ENCODE peak calls at places on chromosomes 6 and 20, in seven cellular contexts. Q, X, Y, O, R, V and D are unnamed samples.
A peak's percentile ranks its signal among the peaks of the same experiment; 100 is the strongest.

GRCh38 chr6:15969236-15969778 is 159.6 kb upstream of the MYLIP start:
- DNase-seq in O (peak; percentile 42), Q (no peak), X (no peak), R (peak; percentile 50), V (peak; percentile 69), Y (no peak), D (no peak)

GRCh38 chr6:28940294-28940858 is 16.6 kb upstream of the TRIM27 start:
- DNase-seq in X (no peak), V (peak; percentile 73), Q (no peak), R (no peak), O (no peak), Y (no peak), D (no peak)

GRCh38 chr20:50395258-50395729 is 114.9 kb upstream of the PTPN1 start:
- DNase-seq in X (no peak), O (peak; percentile 28), V (peak; percentile 43), Y (no peak), Q (peak; percentile 99), R (no peak), D (no peak)

GRCh38 chr6:147567141-147567805 is 58.8 kb downstream of the SAMD5 start:
- DNase-seq in V (no peak), R (no peak), Q (no peak), Y (no peak), X (no peak), O (no peak), D (no peak)

GRCh38 chr20:60851826-60852704 is 400.0 kb upstream of the CDH4 start:
- DNase-seq in X (no peak), O (no peak), V (no peak), Q (no peak), R (no peak), Y (no peak), D (no peak)

GRCh38 chr6:29653452-29654038 is 3.3 kb upstream of the MOG start:
- DNase-seq in Y (no peak), V (no peak), Q (no peak), O (peak; percentile 68), R (no peak), X (no peak), D (peak; percentile 57)

GRCh38 chr20:14986656-14987055 is 649.2 kb upstream of the FLRT3 start:
- DNase-seq in Q (no peak), X (no peak), Y (no peak), R (no peak), V (no peak), O (no peak), D (no peak)

GRCh38 chr6:39818695-39819094 is 26.5 kb downstream of the DAAM2 start:
- DNase-seq in V (no peak), Q (no peak), R (no peak), O (peak; percentile 32), X (no peak), Y (no peak), D (no peak)

GRCh38 chr20:47220161-47220582 is 136.3 kb downstream of the ZMYND8 start:
- DNase-seq in Y (no peak), O (no peak), R (no peak), X (no peak), V (no peak), Q (no peak), D (no peak)

GRCh38 chr6:158769696-158770446 is 49.3 kb downstream of the EZR start:
- DNase-seq in R (no peak), Y (no peak), V (no peak), Q (peak; percentile 52), X (no peak), O (peak; percentile 64), D (no peak)

DNA sequence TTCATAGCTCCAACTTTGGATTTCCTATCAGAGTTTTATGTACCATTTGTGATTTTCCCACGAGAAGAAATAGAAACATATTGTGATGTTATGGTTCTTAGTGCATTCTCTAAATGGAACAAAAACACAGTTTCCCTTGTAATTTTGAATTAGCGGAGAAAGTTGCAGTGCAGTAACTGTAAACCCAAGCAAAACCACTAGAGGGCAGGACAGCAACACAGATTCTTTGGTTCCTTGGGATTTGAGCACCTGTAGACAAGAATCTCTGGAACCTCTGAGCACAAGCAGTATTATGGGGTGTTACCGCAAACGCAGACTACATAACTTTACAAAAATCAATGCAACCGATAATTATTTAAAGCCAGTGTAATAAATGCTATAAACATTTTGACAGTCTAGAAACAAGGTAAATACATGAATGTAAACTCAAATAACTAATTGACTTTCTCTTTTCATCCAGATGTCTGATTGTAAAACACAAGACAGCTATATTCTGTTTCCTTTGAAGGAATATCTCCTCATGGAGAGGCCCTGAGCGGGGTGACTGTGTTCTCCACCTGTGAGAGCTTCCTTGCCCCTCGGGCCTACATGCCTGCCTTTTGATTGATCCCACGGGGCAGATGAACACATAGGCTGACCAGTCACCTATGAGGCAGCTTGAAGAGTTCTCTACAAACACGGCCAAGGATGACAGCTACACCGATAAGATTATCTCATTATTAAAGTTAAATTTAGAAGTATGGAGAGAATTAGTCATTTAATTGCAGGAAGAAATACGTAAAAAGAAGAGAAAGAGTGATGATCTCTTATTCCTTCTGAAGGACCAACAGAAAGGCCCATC is 67.5 kb upstream of the COL21A1 start:
- DNase-seq in X (no peak), Y (no peak), V (no peak), R (no peak), O (peak; percentile 38), Q (no peak), D (no peak)
- TF ChIP-seq CTCF in X (peak; percentile 60), Y (peak; percentile 27), V (peak; percentile 26), R (peak; percentile 85), O (peak; percentile 92), Q (peak; percentile 54), D (peak; percentile 86)

DNA sequence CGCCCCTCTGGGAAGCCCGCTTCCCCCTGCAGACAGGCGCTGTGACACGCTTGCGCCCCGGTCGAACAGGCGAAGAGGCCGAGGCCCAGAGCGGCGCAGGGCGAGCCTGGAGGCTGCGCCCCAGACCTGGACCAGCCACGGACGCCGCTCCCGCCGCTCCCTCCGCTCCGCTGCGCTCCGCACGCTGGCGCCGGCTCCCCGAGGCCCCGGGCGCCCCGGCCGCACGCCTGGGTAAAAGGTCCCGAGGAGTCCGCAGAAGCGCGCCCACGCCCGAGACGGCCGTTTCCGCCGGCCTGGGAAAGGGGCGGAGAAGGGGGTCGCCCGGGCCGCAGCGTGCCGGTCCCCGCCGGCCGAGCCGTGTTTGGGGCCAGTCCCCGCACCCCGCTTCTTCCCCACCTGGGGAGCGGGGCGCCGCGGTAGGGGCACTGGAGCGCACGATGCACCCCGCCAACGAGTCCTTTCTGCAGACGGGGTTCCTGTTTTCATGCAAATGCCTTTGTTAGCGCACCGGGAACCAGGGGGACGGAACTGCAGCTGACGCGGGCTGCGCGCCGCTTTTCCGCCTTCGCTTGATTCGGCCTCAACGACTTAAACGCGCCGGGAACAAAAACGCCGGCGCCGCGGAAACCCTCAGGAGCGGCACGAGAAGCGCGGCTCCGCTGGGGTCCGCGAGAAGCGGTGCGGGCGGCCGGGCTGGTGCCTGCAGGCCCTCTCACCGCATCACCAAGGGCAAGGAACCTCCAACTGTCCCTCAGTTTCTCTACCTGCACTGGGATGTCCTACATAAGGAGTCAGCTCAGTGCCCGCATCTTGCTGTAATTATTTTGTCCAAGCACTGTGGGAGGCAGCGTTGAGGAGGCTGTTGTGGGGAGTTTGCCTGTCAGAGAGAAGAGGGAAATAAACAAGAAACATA is 91.7 kb upstream of the SIRPA start:
- DNase-seq in Q (peak; percentile 82), X (peak; percentile 72), O (peak; percentile 77), R (no peak), Y (peak; percentile 86), V (no peak), D (no peak)
- H3K4me3 ChIP-seq in Q (peak overlapping the region; percentile 61), X (peak overlapping the region; percentile 42), O (peak overlapping the region; percentile 60), R (peak overlapping the region; percentile 45), Y (peak overlapping the region; percentile 17), V (peak overlapping the region; percentile 63), D (peak overlapping the region; percentile 58)

GRCh38 chr6:56766139-56766805 is 123.6 kb upstream of the DST start:
- DNase-seq in Q (no peak), Y (no peak), X (no peak), O (no peak), V (no peak), R (no peak), D (no peak)

GRCh38 chr6:56765494-56765893 is 122.8 kb upstream of the DST start:
- DNase-seq in O (no peak), Q (no peak), Y (no peak), R (no peak), V (no peak), X (no peak), D (no peak)

GRCh38 chr6:56766806-56767178 is 124.1 kb upstream of the DST start:
- DNase-seq in R (peak; percentile 62), Q (no peak), Y (no peak), O (peak; percentile 91), X (no peak), V (no peak), D (peak; percentile 68)

GRCh38 chr6:56760842-56761241 is 118.2 kb upstream of the DST start:
- DNase-seq in V (no peak), R (no peak), Y (no peak), Q (no peak), O (no peak), X (no peak), D (no peak)

GRCh38 chr6:56764081-56764566 is 121.4 kb upstream of the DST start:
- DNase-seq in V (no peak), Y (no peak), R (no peak), X (no peak), O (peak; percentile 65), Q (no peak), D (no peak)
- TF ChIP-seq CTCF in V (peak; percentile 28), Y (no peak), R (peak; percentile 41), X (no peak), O (peak; percentile 51), Q (peak; percentile 30), D (peak; percentile 48)

GRCh38 chr6:131948221-131948661 is 2.9 kb downstream of the CCN2 start:
- DNase-seq in X (no peak), R (peak; percentile 54), V (no peak), O (peak; percentile 51), Y (no peak), Q (no peak), D (peak; percentile 43)

GRCh38 chr6:131949615-131949908 is 1.6 kb downstream of the CCN2 start:
- DNase-seq in X (no peak), O (peak; percentile 92), Y (no peak), V (no peak), R (peak; percentile 44), Q (no peak), D (peak; percentile 78)

GRCh38 chr6:131946992-131947955 is 3.9 kb downstream of the CCN2 start:
- DNase-seq in O (peak; percentile 75), V (no peak), X (no peak), Y (no peak), Q (no peak), R (peak; percentile 86), D (peak; percentile 70)

GRCh38 chr6:131949909-131950766 is 1.0 kb downstream of the CCN2 start:
- DNase-seq in X (no peak), Y (peak; percentile 80), V (peak; percentile 81), R (peak; percentile 42), O (peak; percentile 91), Q (peak; percentile 89), D (peak; percentile 87)

DNA sequence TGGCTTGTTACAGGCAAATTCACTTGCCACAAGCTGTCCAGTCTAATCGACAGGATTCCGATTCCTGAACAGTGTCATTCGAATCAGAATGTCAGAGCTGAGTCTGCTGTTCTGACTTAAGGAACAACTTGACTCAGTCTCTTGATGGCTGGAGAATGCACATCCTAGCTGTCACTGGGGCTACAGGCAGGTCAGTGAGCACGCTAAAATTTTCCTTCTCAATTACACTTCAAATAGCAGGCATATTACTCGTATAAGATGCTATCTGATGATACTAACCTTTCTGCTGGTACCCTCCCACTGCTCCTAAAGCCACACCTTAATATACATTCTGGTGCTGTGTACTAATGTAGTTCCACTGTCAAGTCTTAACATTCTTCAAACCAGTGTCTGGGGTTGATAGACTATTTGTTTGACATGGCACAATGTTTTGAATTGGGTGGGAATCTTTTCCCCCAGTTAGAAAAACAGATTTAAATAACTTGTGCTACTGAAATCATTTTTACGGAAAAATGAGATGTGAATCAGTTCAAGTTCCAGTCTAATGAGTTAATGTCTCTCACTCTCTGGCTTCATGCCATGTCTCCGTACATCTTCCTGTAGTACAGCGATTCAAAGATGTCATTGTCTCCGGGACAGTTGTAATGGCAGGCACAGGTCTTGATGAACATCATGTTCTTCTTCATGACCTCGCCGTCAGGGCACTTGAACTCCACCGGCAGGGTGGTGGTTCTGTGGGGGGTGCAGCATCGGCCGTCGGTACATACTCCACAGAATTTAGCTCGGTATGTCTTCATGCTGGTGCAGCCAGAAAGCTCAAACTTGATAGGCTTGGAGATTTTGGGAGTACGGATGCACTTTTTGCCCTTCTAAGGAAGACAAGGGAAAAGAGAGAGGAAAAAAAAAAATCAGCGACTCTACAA is 2.2 kb downstream of the CCN2 start:
- DNase-seq in R (peak; percentile 65), V (no peak), O (peak; percentile 84), X (no peak), Q (peak; percentile 70), Y (no peak), D (peak; percentile 74)
- H3K4me3 ChIP-seq in R (peak overlapping the region; percentile 60), V (peak overlapping the region; percentile 79), O (peak overlapping the region; percentile 72), X (no peak overlapping the region), Q (peak overlapping the region; percentile 89), Y (no peak overlapping the region), D (peak overlapping the region; percentile 98)